ENCODE peak calls at places on chromosomes 7 and 10, in six cellular contexts. One of them, this sample, is unnamed.

GRCh38 chr10:29302499-29302898 is 13.6 kb downstream of the LYZL1 start:
- DNase-seq in tibial nerve: no peak
- DNase-seq in stomach: no peak
- DNase-seq in transverse colon: no peak
- DNase-seq in GM12878: no peak
- DNase-seq in K562: no peak
- DNase-seq in this sample: no peak

GRCh38 chr7:101869026-101869900 is 51.8 kb downstream of the CUX1 start:
- DNase-seq in tibial nerve: no peak
- DNase-seq in stomach: no peak
- DNase-seq in transverse colon: no peak
- DNase-seq in GM12878: no peak
- DNase-seq in K562: peak
- DNase-seq in this sample: no peak

GRCh38 chr7:50513166-50513871 is 51.9 kb downstream of the DDC start:
- DNase-seq in tibial nerve: no peak
- DNase-seq in stomach: no peak
- DNase-seq in transverse colon: no peak
- DNase-seq in GM12878: no peak
- DNase-seq in K562: peak
- DNase-seq in this sample: no peak

GRCh38 chr7:100686201-100686821 is 7.7 kb downstream of the GIGYF1 start:
- DNase-seq in tibial nerve: no peak
- DNase-seq in stomach: no peak
- DNase-seq in transverse colon: no peak
- DNase-seq in GM12878: no peak
- DNase-seq in K562: no peak
- DNase-seq in this sample: no peak

GRCh38 chr10:33331020-33331557 is 3.4 kb downstream of the NRP1 start:
- DNase-seq in tibial nerve: no peak
- DNase-seq in stomach: no peak
- DNase-seq in transverse colon: no peak
- DNase-seq in GM12878: no peak
- DNase-seq in K562: no peak
- DNase-seq in this sample: no peak

GRCh38 chr10:104325436-104326430 is 12.5 kb downstream of the ITPRIP start:
- DNase-seq in tibial nerve: peak
- DNase-seq in stomach: no peak
- DNase-seq in transverse colon: no peak
- DNase-seq in GM12878: no peak
- DNase-seq in K562: no peak
- DNase-seq in this sample: peak

GRCh38 chr7:121273467-121274167 is 55.2 kb upstream of the WNT16 start:
- DNase-seq in tibial nerve: no peak
- DNase-seq in stomach: no peak
- DNase-seq in transverse colon: no peak
- DNase-seq in GM12878: no peak
- DNase-seq in K562: no peak
- DNase-seq in this sample: no peak

GRCh38 chr7:157020514-157021070 is 10.1 kb upstream of the MNX1 start:
- DNase-seq in tibial nerve: no peak
- DNase-seq in stomach: no peak
- DNase-seq in transverse colon: no peak
- DNase-seq in GM12878: no peak
- DNase-seq in K562: no peak
- DNase-seq in this sample: no peak

GRCh38 chr7:91248996-91249395 is 15.2 kb upstream of the FZD1 start:
- DNase-seq in tibial nerve: no peak
- DNase-seq in stomach: no peak
- DNase-seq in transverse colon: no peak
- DNase-seq in GM12878: no peak
- DNase-seq in K562: no peak
- DNase-seq in this sample: no peak

GRCh38 chr10:42883993-42884983 is 101.7 kb downstream of the BMS1 start:
- DNase-seq in tibial nerve: no peak
- DNase-seq in stomach: no peak
- DNase-seq in transverse colon: no peak
- DNase-seq in GM12878: no peak
- DNase-seq in K562: no peak
- DNase-seq in this sample: no peak

GRCh38 chr10:52258791-52259427 is 55.2 kb upstream of the DKK1 start:
- DNase-seq in tibial nerve: no peak
- DNase-seq in stomach: no peak
- DNase-seq in transverse colon: no peak
- DNase-seq in GM12878: no peak
- DNase-seq in K562: no peak
- DNase-seq in this sample: no peak

GRCh38 chr7:155985518-155986427 is 173.5 kb upstream of the SHH start:
- DNase-seq in tibial nerve: peak
- DNase-seq in stomach: no peak
- DNase-seq in transverse colon: no peak
- DNase-seq in GM12878: no peak
- DNase-seq in K562: no peak
- DNase-seq in this sample: no peak

GRCh38 chr10:123093489-123093888 is 42.3 kb upstream of the HMX3 start:
- DNase-seq in tibial nerve: no peak
- DNase-seq in stomach: no peak
- DNase-seq in transverse colon: no peak
- DNase-seq in GM12878: no peak
- DNase-seq in K562: no peak
- DNase-seq in this sample: no peak

GRCh38 chr7:131293018-131293417 is 34.7 kb upstream of the MKLN1 start:
- DNase-seq in tibial nerve: no peak
- DNase-seq in stomach: no peak
- DNase-seq in transverse colon: no peak
- DNase-seq in GM12878: no peak
- DNase-seq in K562: no peak
- DNase-seq in this sample: no peak

GRCh38 chr7:47991270-47991669 is 11.9 kb upstream of the HUS1 start:
- DNase-seq in tibial nerve: no peak
- DNase-seq in stomach: no peak
- DNase-seq in transverse colon: no peak
- DNase-seq in GM12878: no peak
- DNase-seq in K562: no peak
- DNase-seq in this sample: no peak

GRCh38 chr7:47795631-47796030 is 152.6 kb downstream of the PKD1L1 start:
- DNase-seq in tibial nerve: no peak
- DNase-seq in stomach: no peak
- DNase-seq in transverse colon: no peak
- DNase-seq in GM12878: no peak
- DNase-seq in K562: no peak
- DNase-seq in this sample: no peak

GRCh38 chr7:113968713-113969112 is 49.9 kb upstream of the PPP1R3A start:
- DNase-seq in tibial nerve: no peak
- DNase-seq in stomach: no peak
- DNase-seq in transverse colon: no peak
- DNase-seq in GM12878: no peak
- DNase-seq in K562: no peak
- DNase-seq in this sample: no peak

GRCh38 chr7:155763721-155764431 is 48.4 kb downstream of the SHH start:
- DNase-seq in tibial nerve: no peak
- DNase-seq in stomach: no peak
- DNase-seq in transverse colon: no peak
- DNase-seq in GM12878: no peak
- DNase-seq in K562: no peak
- DNase-seq in this sample: no peak

GRCh38 chr10:132226586-132227405 is 40.0 kb downstream of the DPYSL4 start:
- DNase-seq in tibial nerve: no peak
- DNase-seq in stomach: no peak
- DNase-seq in transverse colon: no peak
- DNase-seq in GM12878: no peak
- DNase-seq in K562: no peak
- DNase-seq in this sample: no peak

GRCh38 chr7:104695563-104695962 is 318.4 kb upstream of the KMT2E start:
- DNase-seq in tibial nerve: no peak
- DNase-seq in stomach: no peak
- DNase-seq in transverse colon: no peak
- DNase-seq in GM12878: no peak
- DNase-seq in K562: no peak
- DNase-seq in this sample: no peak

GRCh38 chr10:90674927-90675326 is 182.9 kb downstream of the HTR7 start:
- DNase-seq in tibial nerve: no peak
- DNase-seq in stomach: no peak
- DNase-seq in transverse colon: peak
- DNase-seq in GM12878: no peak
- DNase-seq in K562: no peak
- DNase-seq in this sample: no peak

GRCh38 chr10:107067843-107068242 is 96.7 kb downstream of the SORCS1 start:
- DNase-seq in tibial nerve: no peak
- DNase-seq in stomach: no peak
- DNase-seq in transverse colon: no peak
- DNase-seq in GM12878: no peak
- DNase-seq in K562: no peak
- DNase-seq in this sample: no peak

GRCh38 chr10:108709927-108710722 is 1213.2 kb downstream of the XPNPEP1 start:
- DNase-seq in tibial nerve: no peak
- DNase-seq in stomach: no peak
- DNase-seq in transverse colon: no peak
- DNase-seq in GM12878: no peak
- DNase-seq in K562: no peak
- DNase-seq in this sample: no peak
- TF ChIP-seq EP300 in tibial nerve: no peak
- TF ChIP-seq EP300 in stomach: no peak
- TF ChIP-seq EP300 in transverse colon: no peak
- TF ChIP-seq EP300 in GM12878: no peak
- TF ChIP-seq EP300 in K562: no peak
- TF ChIP-seq EP300 in this sample: no peak

GRCh38 chr7:34187908-34188307 is 282.6 kb downstream of the BMPER start:
- DNase-seq in tibial nerve: no peak
- DNase-seq in stomach: no peak
- DNase-seq in transverse colon: no peak
- DNase-seq in GM12878: no peak
- DNase-seq in K562: no peak
- DNase-seq in this sample: no peak

GRCh38 chr7:34190299-34190698 is 285.0 kb downstream of the BMPER start:
- DNase-seq in tibial nerve: no peak
- DNase-seq in stomach: no peak
- DNase-seq in transverse colon: no peak
- DNase-seq in GM12878: no peak
- DNase-seq in K562: no peak
- DNase-seq in this sample: no peak

GRCh38 chr7:34181271-34181958 is 276.1 kb downstream of the BMPER start:
- DNase-seq in tibial nerve: no peak
- DNase-seq in stomach: no peak
- DNase-seq in transverse colon: no peak
- DNase-seq in GM12878: no peak
- DNase-seq in K562: no peak
- DNase-seq in this sample: no peak

GRCh38 chr7:34184466-34184865 is 279.1 kb downstream of the BMPER start:
- DNase-seq in tibial nerve: no peak
- DNase-seq in stomach: no peak
- DNase-seq in transverse colon: no peak
- DNase-seq in GM12878: no peak
- DNase-seq in K562: no peak
- DNase-seq in this sample: no peak
- TF ChIP-seq CTCF in tibial nerve: no peak
- TF ChIP-seq CTCF in stomach: no peak
- TF ChIP-seq CTCF in transverse colon: no peak
- TF ChIP-seq CTCF in GM12878: no peak
- TF ChIP-seq CTCF in K562: no peak
- TF ChIP-seq CTCF in this sample: no peak

DNA sequence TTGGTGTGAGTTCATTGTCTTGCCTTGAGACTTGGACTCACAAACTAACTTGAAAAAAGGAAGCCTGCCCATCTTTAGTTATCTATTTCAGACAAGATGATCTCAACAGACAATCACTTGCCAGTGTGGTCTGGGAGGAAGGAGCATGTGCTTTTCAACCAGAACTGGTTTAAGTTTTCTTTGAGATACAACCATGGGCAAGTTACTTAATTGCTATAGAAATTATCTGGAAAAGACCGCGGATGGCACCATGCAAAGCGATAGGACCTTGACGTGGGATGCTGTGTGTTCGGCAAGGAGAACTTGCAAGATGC is 77.1 kb downstream of the KIAA1549 start:
- DNase-seq in tibial nerve: no peak
- DNase-seq in stomach: no peak
- DNase-seq in transverse colon: no peak
- DNase-seq in GM12878: no peak
- DNase-seq in K562: no peak
- DNase-seq in this sample: no peak
- H3K4me3 ChIP-seq in tibial nerve: no peak
- H3K4me3 ChIP-seq in stomach: no peak
- H3K4me3 ChIP-seq in transverse colon: no peak
- H3K4me3 ChIP-seq in GM12878: no peak
- H3K4me3 ChIP-seq in K562: no peak
- H3K4me3 ChIP-seq in this sample: no peak

GRCh38 chr7:128284102-128284501 is 43.0 kb downstream of the LEP start:
- DNase-seq in tibial nerve: no peak
- DNase-seq in stomach: no peak
- DNase-seq in transverse colon: no peak
- DNase-seq in GM12878: no peak
- DNase-seq in K562: no peak
- DNase-seq in this sample: no peak

GRCh38 chr7:128279124-128279713 is 38.1 kb downstream of the LEP start:
- DNase-seq in tibial nerve: no peak
- DNase-seq in stomach: no peak
- DNase-seq in transverse colon: no peak
- DNase-seq in GM12878: no peak
- DNase-seq in K562: no peak
- DNase-seq in this sample: no peak

GRCh38 chr7:128278366-128278765 is 37.3 kb downstream of the LEP start:
- DNase-seq in tibial nerve: no peak
- DNase-seq in stomach: no peak
- DNase-seq in transverse colon: no peak
- DNase-seq in GM12878: no peak
- DNase-seq in K562: no peak
- DNase-seq in this sample: no peak

DNA sequence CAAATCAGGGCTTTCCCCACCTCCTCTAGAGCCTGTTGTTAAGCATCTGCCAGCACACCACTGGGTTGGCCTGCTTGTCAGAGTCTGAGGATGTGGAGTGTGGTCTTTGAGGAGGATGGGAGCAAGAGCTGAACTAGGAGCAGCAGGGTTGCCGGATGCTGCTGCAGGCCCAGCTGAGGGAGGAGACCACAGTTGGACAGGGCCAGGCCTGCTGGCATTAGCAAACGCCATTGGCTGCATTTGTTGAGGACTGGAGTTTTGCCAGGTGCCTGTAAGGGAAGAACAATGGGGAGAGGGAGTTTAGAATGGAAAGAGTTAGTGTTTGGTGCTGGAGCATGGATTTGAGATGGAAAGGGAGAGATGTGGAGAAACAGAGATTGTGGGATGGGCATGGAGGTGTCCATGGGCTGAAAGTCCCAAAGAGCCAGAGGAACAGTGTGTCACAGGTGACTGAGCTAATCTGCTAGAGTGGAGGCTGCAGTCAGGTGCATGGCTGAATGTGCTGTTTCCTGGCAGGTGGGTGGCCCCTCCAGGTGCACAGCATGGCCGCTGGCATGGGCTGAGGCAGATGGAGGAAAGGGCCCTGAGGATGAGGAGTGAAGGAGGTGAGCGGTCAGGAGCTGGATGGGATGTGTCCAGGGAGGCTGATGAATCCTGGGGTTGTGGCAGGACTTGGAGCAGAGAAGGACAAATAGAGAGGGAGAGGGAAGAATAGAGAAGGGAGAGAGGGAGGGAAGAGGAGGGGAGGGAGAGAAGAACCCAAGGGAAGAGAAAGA is 40.7 kb downstream of the LEP start:
- DNase-seq in tibial nerve: no peak
- DNase-seq in stomach: no peak
- DNase-seq in transverse colon: no peak
- DNase-seq in GM12878: no peak
- DNase-seq in K562: no peak
- DNase-seq in this sample: no peak
- TF ChIP-seq EP300 in tibial nerve: no peak
- TF ChIP-seq EP300 in stomach: no peak
- TF ChIP-seq EP300 in transverse colon: no peak
- TF ChIP-seq EP300 in GM12878: no peak
- TF ChIP-seq EP300 in K562: no peak
- TF ChIP-seq EP300 in this sample: no peak

This sample was measured in ovary.